ENCODE peak calls at places on chromosome 7, in seven cellular contexts. W is transverse colon, O is psoas muscle, F is retinal pigment epithelial cell, A is tibial artery, C is testis, Z is pancreas. M is an unnamed sample.

GRCh38 chr7:80719261-80719660 is 80.8 kb downstream of the CD36 start:
- DNase-seq in W (no peak), C (no peak), O (no peak), F (no peak), Z (no peak), A (no peak), M (peak)

GRCh38 chr7:133190172-133190528 is 62.7 kb upstream of the EXOC4 start:
- DNase-seq in O (no peak), C (no peak), W (no peak), Z (no peak), F (no peak), A (no peak), M (no peak)

GRCh38 chr7:26664735-26665420 is 199.5 kb downstream of the SKAP2 start:
- DNase-seq in F (no peak), O (no peak), C (peak), A (no peak), Z (peak), W (peak), M (no peak)

GRCh38 chr7:1368682-1369571 is 90.3 kb downstream of the MICALL2 start:
- DNase-seq in C (peak), O (no peak), A (no peak), Z (no peak), F (no peak), W (no peak), M (no peak)

GRCh38 chr7:150877545-150877944 is 25.2 kb downstream of the AOC1 start:
- DNase-seq in F (no peak), C (no peak), O (no peak), W (no peak), Z (no peak), A (no peak), M (no peak)

GRCh38 chr7:47536705-47537611 is 45.0 kb downstream of the TNS3 start:
- DNase-seq in F (peak), O (peak), A (peak), C (peak), Z (no peak), W (peak), M (peak)

GRCh38 chr7:84801396-84801795 is 385.5 kb downstream of the SEMA3D start:
- DNase-seq in A (no peak), W (no peak), O (no peak), F (no peak), Z (no peak), C (no peak), M (no peak)

GRCh38 chr7:30144659-30145321 is 10.0 kb downstream of the MTURN start:
- DNase-seq in C (no peak), O (no peak), Z (no peak), A (no peak), W (no peak), F (no peak), M (no peak)

GRCh38 chr7:79430391-79430790 is 23.1 kb downstream of the MAGI2 start:
- DNase-seq in Z (no peak), A (no peak), F (no peak), O (no peak), C (no peak), W (no peak), M (no peak)

GRCh38 chr7:49513939-49514338 is 259.5 kb upstream of the VWC2 start:
- DNase-seq in Z (no peak), C (no peak), W (no peak), O (no peak), A (no peak), F (no peak), M (no peak)

GRCh38 chr7:90216080-90216674 is 4.6 kb downstream of the STEAP2 start:
- DNase-seq in F (no peak), C (no peak), O (no peak), A (no peak), Z (no peak), W (no peak), M (no peak)

GRCh38 chr7:65832281-65832680 is 40.6 kb upstream of the VKORC1L1 start:
- DNase-seq in F (peak), O (no peak), C (no peak), A (no peak), Z (no peak), W (peak), M (no peak)

GRCh38 chr7:137754076-137754851 is 92.5 kb downstream of the DGKI start:
- DNase-seq in C (no peak), O (no peak), F (no peak), A (no peak), Z (no peak), W (no peak), M (no peak)

GRCh38 chr7:117829450-117829849 is 43.8 kb downstream of the CTTNBP2 start:
- DNase-seq in W (no peak), C (no peak), A (no peak), Z (no peak), O (no peak), F (no peak), M (no peak)

GRCh38 chr7:5284304-5285281 is 1.9 kb downstream of the SLC29A4 start:
- DNase-seq in Z (peak), A (no peak), W (peak), O (no peak), F (no peak), C (peak), M (peak)

GRCh38 chr7:97104719-97105129 is 12.8 kb upstream of the SDHAF3 start:
- DNase-seq in A (peak), Z (peak), O (peak), F (no peak), W (peak), C (peak), M (peak)

GRCh38 chr7:70710011-70710480 is 421.9 kb upstream of the GALNT17 start:
- DNase-seq in C (no peak), F (no peak), Z (no peak), O (no peak), A (no peak), W (no peak), M (no peak)

GRCh38 chr7:155448632-155449007 is 9.3 kb upstream of the EN2 start:
- DNase-seq in A (no peak), F (no peak), O (no peak), C (no peak), Z (no peak), W (no peak), M (no peak)

GRCh38 chr7:155450558-155450827 is 7.4 kb upstream of the EN2 start:
- DNase-seq in O (no peak), F (no peak), C (no peak), W (no peak), Z (no peak), A (no peak), M (no peak)

GRCh38 chr7:155449880-155450557 is 7.9 kb upstream of the EN2 start:
- DNase-seq in C (no peak), W (no peak), Z (no peak), A (no peak), O (no peak), F (no peak), M (no peak)

GRCh38 chr7:155447603-155448002 is 10.3 kb upstream of the EN2 start:
- DNase-seq in W (no peak), C (no peak), O (no peak), F (no peak), Z (no peak), A (no peak), M (no peak)

DNA sequence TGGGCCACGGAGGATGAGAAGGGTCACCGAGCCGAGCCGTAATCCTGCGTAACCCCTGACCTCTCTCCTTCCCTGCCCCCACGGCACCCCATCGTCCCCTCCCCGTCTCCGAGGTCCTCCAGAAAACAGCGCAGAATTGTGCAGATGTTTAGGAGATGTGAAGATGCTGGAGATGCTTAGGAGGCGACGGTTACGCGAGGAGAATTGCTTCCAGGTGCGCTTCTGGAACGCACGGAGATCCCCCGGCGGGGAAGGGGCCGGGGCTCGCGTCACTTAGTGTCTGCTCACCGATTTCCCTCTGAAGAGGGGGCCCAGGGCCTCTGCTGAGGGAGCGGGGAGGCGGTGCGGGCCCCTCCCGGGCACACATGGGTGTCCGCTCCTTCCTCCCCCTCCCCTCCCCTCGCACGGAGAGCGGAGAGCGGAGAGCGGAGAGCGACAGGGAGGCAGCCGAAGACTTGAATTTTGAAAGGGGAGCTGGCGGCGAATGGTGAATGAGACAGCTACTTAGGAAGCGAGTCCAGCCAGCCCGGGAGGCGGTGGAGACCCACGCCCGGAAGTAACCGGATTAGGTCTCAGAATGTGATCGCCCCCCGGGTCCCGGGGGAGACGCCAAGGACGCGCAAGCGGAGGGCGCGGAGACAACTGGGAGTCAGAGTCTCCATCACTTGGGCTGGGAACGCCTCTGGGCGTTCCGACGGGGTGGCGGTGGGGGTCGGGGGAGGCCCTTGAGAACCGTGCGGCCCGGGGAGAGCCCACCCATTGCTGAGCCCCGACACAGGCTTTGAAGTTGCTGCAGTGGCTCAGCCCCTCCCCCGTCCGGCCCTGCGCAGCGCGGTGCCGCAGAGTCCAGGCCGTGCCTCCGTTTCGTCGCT is 8.7 kb upstream of the EN2 start:
- DNase-seq in C (no peak), W (no peak), A (no peak), F (no peak), Z (no peak), O (no peak), M (no peak)
- H3K4me3 ChIP-seq in C (peak), W (no peak), A (no peak), F (no peak), Z (no peak), O (no peak), M (no peak)

GRCh38 chr7:114627231-114627630 is 212.6 kb downstream of the FOXP2 start:
- DNase-seq in C (no peak), W (no peak), A (no peak), O (no peak), F (no peak), Z (no peak), M (no peak)

GRCh38 chr7:114631249-114631822 is 216.7 kb downstream of the FOXP2 start:
- DNase-seq in Z (no peak), A (no peak), W (no peak), O (no peak), F (no peak), C (no peak), M (no peak)

GRCh38 chr7:114629762-114630161 is 215.1 kb downstream of the FOXP2 start:
- DNase-seq in O (no peak), F (no peak), C (no peak), W (no peak), A (no peak), Z (no peak), M (no peak)

GRCh38 chr7:114630186-114630824 is 215.7 kb downstream of the FOXP2 start:
- DNase-seq in F (no peak), O (no peak), W (no peak), C (no peak), A (no peak), Z (no peak), M (no peak)

GRCh38 chr7:114628362-114628761 is 213.7 kb downstream of the FOXP2 start:
- DNase-seq in F (no peak), A (no peak), Z (no peak), O (no peak), C (no peak), W (no peak), M (no peak)
- H3K4me3 ChIP-seq in F (no peak), A (no peak), Z (no peak), O (no peak), C (no peak), W (no peak), M (no peak)

GRCh38 chr7:2811476-2812118 is 32.5 kb downstream of the GNA12 start:
- DNase-seq in O (peak), Z (no peak), F (no peak), W (no peak), A (peak), C (peak), M (no peak)

GRCh38 chr7:2807846-2808772 is 36.0 kb downstream of the GNA12 start:
- DNase-seq in A (no peak), W (no peak), F (no peak), O (no peak), Z (no peak), C (no peak), M (no peak)

GRCh38 chr7:2808891-2809660 is 35.0 kb downstream of the GNA12 start:
- DNase-seq in A (no peak), C (no peak), O (no peak), W (no peak), Z (no peak), F (no peak), M (no peak)

GRCh38 chr7:2810682-2811471 is 33.2 kb downstream of the GNA12 start:
- DNase-seq in A (no peak), F (no peak), O (no peak), W (no peak), Z (no peak), C (no peak), M (no peak)

DNA sequence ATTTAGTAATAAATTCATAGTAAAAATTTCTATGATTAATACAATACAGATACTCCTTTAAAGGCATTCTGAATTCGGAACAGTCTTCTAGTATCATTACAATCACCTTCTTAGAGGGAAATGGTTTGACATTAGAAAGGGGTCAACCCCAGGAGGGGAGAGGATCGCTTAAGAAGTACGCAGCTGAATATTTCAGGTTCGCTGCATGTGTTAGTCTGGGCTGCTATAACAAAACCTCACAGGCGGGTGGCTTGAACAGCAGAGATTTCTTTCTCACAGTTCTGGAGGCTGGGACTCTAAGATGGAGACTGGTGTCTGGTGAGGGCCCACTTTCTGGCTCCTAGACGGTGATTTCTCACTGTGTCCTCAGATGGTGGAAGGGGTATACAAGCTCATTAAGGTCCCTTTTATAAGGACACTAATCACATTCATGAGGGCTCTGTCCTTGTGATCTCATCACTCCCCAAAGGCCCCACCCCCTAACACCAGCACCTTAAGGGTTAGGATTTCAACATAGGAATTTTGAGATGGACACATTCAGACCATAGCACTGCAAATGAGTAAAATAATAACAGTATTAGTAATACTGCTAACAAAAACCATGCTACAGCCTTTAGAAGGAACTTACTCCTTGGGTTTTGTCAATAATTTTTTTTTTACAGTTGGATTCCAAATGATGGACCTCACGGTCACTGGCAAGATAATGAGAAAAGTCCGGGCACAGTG is 34.0 kb downstream of the GNA12 start:
- DNase-seq in C (no peak), Z (no peak), W (no peak), F (no peak), A (no peak), O (no peak), M (no peak)
- H3K4me3 ChIP-seq in C (no peak), Z (no peak), W (no peak), F (no peak), A (no peak), O (no peak), M (no peak)

GRCh38 chr7:111887734-111888133 is 318.5 kb downstream of the DOCK4 start:
- DNase-seq in Z (no peak), W (no peak), O (no peak), C (no peak), A (no peak), F (no peak), M (no peak)

GRCh38 chr7:111883241-111883640 is 320.9 kb upstream of the IMMP2L start:
- DNase-seq in W (no peak), C (no peak), F (no peak), Z (no peak), O (no peak), A (no peak), M (no peak)

GRCh38 chr7:111886233-111886632 is 320.0 kb downstream of the DOCK4 start:
- DNase-seq in Z (no peak), C (no peak), F (no peak), A (no peak), W (no peak), O (no peak), M (no peak)
- H3K4me3 ChIP-seq in Z (no peak), C (no peak), F (no peak), A (no peak), W (no peak), O (no peak), M (no peak)

GRCh38 chr7:13986208-13986607 is 3.3 kb downstream of the ETV1 start:
- DNase-seq in A (no peak), O (no peak), C (no peak), Z (no peak), F (no peak), W (no peak), M (no peak)
- H3K4me3 ChIP-seq in A (no peak), O (no peak), C (no peak), Z (no peak), F (no peak), W (no peak), M (no peak)

DNA sequence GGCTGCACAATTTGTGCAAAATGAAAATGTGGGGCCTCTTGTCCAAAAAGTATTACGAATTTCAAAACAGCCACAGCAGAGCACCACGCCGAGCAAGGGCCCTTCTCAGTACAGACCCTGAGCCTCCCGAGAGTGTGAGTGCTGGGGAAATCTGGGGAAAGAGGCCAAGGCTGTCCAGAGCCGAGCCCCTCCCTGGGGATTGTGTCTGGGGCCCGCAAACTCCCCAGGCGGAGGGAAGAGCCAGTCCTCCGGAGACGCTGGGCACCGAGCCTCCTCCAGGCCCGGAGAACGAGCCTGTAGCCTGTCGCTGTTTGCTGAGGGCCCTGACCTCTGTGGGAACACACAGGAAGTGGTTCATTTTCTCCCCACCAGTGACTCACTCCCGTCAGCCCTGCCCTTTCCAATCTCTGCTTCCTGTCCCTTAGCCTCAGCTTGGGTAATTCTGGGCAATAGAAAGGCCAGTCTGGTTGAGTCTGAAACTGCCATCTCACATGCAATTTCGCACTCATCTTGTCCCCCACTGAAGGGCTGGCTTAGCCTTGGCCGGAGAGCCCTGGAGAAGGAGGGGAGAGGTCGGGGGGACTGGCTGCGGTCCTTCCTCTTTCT is 19.5 kb upstream of the GNA12 start:
- DNase-seq in C (peak), O (peak), A (peak), F (peak), Z (peak), W (peak), M (peak)
- H3K4me3 ChIP-seq in C (no peak), O (peak), A (peak), F (no peak), Z (no peak), W (no peak), M (peak)

DNA sequence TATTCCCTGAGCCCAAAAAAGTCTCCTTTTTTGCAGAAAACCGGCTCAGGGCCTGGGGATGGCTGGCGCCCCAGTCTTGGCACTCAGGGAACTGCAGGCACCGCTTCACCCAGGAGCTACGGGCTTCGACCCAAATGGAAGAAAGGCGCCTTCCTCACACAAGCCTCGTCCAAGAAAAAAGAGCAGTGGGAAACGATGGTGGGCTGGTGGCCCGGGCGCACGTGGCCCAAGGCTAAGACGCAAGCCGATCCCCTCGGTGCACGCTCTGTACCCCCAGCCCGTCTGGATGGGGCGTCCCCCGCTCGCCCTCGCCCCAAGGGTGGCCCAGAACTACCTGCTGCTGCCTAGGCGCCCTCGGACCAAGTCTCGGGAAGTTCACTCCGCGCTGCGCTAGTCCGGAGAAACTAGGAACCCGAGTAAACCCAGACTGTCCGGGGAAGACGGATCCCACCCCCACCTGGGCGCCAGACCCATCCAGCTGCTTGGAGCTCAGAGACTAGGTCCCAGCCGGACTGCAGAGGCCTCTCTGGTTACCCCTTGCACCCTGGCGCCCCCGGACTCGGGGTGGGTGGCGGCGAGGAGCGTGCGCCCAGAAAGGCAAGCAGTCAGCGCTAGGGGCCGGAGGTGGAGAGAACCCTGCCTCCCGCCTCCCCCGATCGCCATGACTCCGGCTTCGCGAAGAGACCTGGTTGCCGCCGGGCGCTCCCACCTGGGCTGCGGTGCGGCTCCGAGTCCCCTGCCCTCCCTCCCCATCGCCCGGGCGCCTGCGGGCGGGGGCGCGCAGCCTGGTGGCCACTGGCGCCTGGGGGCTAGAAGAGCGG is 76.4 kb downstream of the CALN1 start:
- DNase-seq in Z (peak), W (no peak), F (no peak), A (no peak), C (no peak), O (no peak), M (no peak)
- H3K4me3 ChIP-seq in Z (peak), W (no peak), F (no peak), A (no peak), C (peak), O (no peak), M (no peak)